ENCODE peak calls at places on chromosome 4, in ten cellular contexts. One of them, this sample, is unnamed.

GRCh38 chr4:119037709-119038463 is 97.7 kb upstream of the MYOZ2 start:
- DNase-seq in hypothalamus: no peak
- DNase-seq in activated naive CD4-positive, alpha-beta T cell treated with anti-CD3 and anti-CD28 coated beads, Interleukin-2, amount 10 ng/mL, durations not matched to agents 7 days and 5 days: no peak
- DNase-seq in CD8-positive, alpha-beta T cell: no peak
- DNase-seq in K562: no peak
- DNase-seq in amniotic epithelial cell: peak
- DNase-seq in NCI-H510A treated with DMSO at 0.1 percent for 48 hours: no peak
- DNase-seq in prostate gland: no peak
- DNase-seq in H7: no peak
- DNase-seq in ovary: no peak
- DNase-seq in this sample: no peak

GRCh38 chr4:158850800-158851644 is 82.2 kb downstream of the FNIP2 start:
- DNase-seq in hypothalamus: no peak
- DNase-seq in activated naive CD4-positive, alpha-beta T cell treated with anti-CD3 and anti-CD28 coated beads, Interleukin-2, amount 10 ng/mL, durations not matched to agents 7 days and 5 days: no peak
- DNase-seq in CD8-positive, alpha-beta T cell: no peak
- DNase-seq in K562: peak
- DNase-seq in amniotic epithelial cell: peak
- DNase-seq in NCI-H510A treated with DMSO at 0.1 percent for 48 hours: peak
- DNase-seq in prostate gland: peak
- DNase-seq in H7: peak
- DNase-seq in ovary: no peak
- DNase-seq in this sample: peak

GRCh38 chr4:95007998-95008397 is 250.2 kb downstream of the BMPR1B start:
- DNase-seq in hypothalamus: no peak
- DNase-seq in activated naive CD4-positive, alpha-beta T cell treated with anti-CD3 and anti-CD28 coated beads, Interleukin-2, amount 10 ng/mL, durations not matched to agents 7 days and 5 days: no peak
- DNase-seq in CD8-positive, alpha-beta T cell: no peak
- DNase-seq in K562: no peak
- DNase-seq in amniotic epithelial cell: no peak
- DNase-seq in NCI-H510A treated with DMSO at 0.1 percent for 48 hours: no peak
- DNase-seq in prostate gland: no peak
- DNase-seq in H7: no peak
- DNase-seq in ovary: no peak
- DNase-seq in this sample: no peak

GRCh38 chr4:138028923-138029322 is 213.2 kb downstream of the SLC7A11 start:
- DNase-seq in hypothalamus: no peak
- DNase-seq in activated naive CD4-positive, alpha-beta T cell treated with anti-CD3 and anti-CD28 coated beads, Interleukin-2, amount 10 ng/mL, durations not matched to agents 7 days and 5 days: no peak
- DNase-seq in CD8-positive, alpha-beta T cell: no peak
- DNase-seq in K562: no peak
- DNase-seq in amniotic epithelial cell: no peak
- DNase-seq in NCI-H510A treated with DMSO at 0.1 percent for 48 hours: no peak
- DNase-seq in prostate gland: no peak
- DNase-seq in H7: no peak
- DNase-seq in ovary: no peak
- DNase-seq in this sample: no peak

GRCh38 chr4:95599777-95600436 is 51.1 kb upstream of the UNC5C start:
- DNase-seq in hypothalamus: no peak
- DNase-seq in activated naive CD4-positive, alpha-beta T cell treated with anti-CD3 and anti-CD28 coated beads, Interleukin-2, amount 10 ng/mL, durations not matched to agents 7 days and 5 days: no peak
- DNase-seq in CD8-positive, alpha-beta T cell: no peak
- DNase-seq in K562: no peak
- DNase-seq in amniotic epithelial cell: no peak
- DNase-seq in NCI-H510A treated with DMSO at 0.1 percent for 48 hours: no peak
- DNase-seq in prostate gland: no peak
- DNase-seq in H7: no peak
- DNase-seq in ovary: no peak
- DNase-seq in this sample: no peak

GRCh38 chr4:8835521-8836365 is 35.9 kb downstream of the HMX1 start:
- DNase-seq in hypothalamus: no peak
- DNase-seq in activated naive CD4-positive, alpha-beta T cell treated with anti-CD3 and anti-CD28 coated beads, Interleukin-2, amount 10 ng/mL, durations not matched to agents 7 days and 5 days: peak
- DNase-seq in CD8-positive, alpha-beta T cell: no peak
- DNase-seq in K562: no peak
- DNase-seq in amniotic epithelial cell: no peak
- DNase-seq in NCI-H510A treated with DMSO at 0.1 percent for 48 hours: no peak
- DNase-seq in prostate gland: no peak
- DNase-seq in H7: peak
- DNase-seq in ovary: peak
- DNase-seq in this sample: no peak

GRCh38 chr4:34271479-34272355 is 1972.6 kb downstream of the ARAP2 start:
- DNase-seq in hypothalamus: no peak
- DNase-seq in activated naive CD4-positive, alpha-beta T cell treated with anti-CD3 and anti-CD28 coated beads, Interleukin-2, amount 10 ng/mL, durations not matched to agents 7 days and 5 days: no peak
- DNase-seq in CD8-positive, alpha-beta T cell: no peak
- DNase-seq in K562: no peak
- DNase-seq in amniotic epithelial cell: peak
- DNase-seq in NCI-H510A treated with DMSO at 0.1 percent for 48 hours: no peak
- DNase-seq in prostate gland: no peak
- DNase-seq in H7: no peak
- DNase-seq in ovary: no peak
- DNase-seq in this sample: no peak

GRCh38 chr4:5827108-5828004 is 65.5 kb downstream of the CRMP1 start:
- DNase-seq in hypothalamus: no peak
- DNase-seq in activated naive CD4-positive, alpha-beta T cell treated with anti-CD3 and anti-CD28 coated beads, Interleukin-2, amount 10 ng/mL, durations not matched to agents 7 days and 5 days: no peak
- DNase-seq in CD8-positive, alpha-beta T cell: no peak
- DNase-seq in K562: no peak
- DNase-seq in amniotic epithelial cell: no peak
- DNase-seq in NCI-H510A treated with DMSO at 0.1 percent for 48 hours: no peak
- DNase-seq in prostate gland: no peak
- DNase-seq in H7: no peak
- DNase-seq in ovary: no peak
- DNase-seq in this sample: no peak

GRCh38 chr4:95108883-95109421 is 351.2 kb downstream of the BMPR1B start:
- DNase-seq in hypothalamus: no peak
- DNase-seq in activated naive CD4-positive, alpha-beta T cell treated with anti-CD3 and anti-CD28 coated beads, Interleukin-2, amount 10 ng/mL, durations not matched to agents 7 days and 5 days: no peak
- DNase-seq in CD8-positive, alpha-beta T cell: no peak
- DNase-seq in K562: no peak
- DNase-seq in amniotic epithelial cell: peak
- DNase-seq in NCI-H510A treated with DMSO at 0.1 percent for 48 hours: no peak
- DNase-seq in prostate gland: no peak
- DNase-seq in H7: no peak
- DNase-seq in ovary: no peak
- DNase-seq in this sample: no peak

GRCh38 chr4:2036327-2036726 is 22.8 kb upstream of the NAT8L start:
- DNase-seq in hypothalamus: no peak
- DNase-seq in activated naive CD4-positive, alpha-beta T cell treated with anti-CD3 and anti-CD28 coated beads, Interleukin-2, amount 10 ng/mL, durations not matched to agents 7 days and 5 days: no peak
- DNase-seq in CD8-positive, alpha-beta T cell: no peak
- DNase-seq in K562: no peak
- DNase-seq in amniotic epithelial cell: no peak
- DNase-seq in NCI-H510A treated with DMSO at 0.1 percent for 48 hours: no peak
- DNase-seq in prostate gland: no peak
- DNase-seq in H7: no peak
- DNase-seq in ovary: no peak
- DNase-seq in this sample: no peak

GRCh38 chr4:117324851-117325491 is 239.6 kb upstream of the TRAM1L1 start:
- DNase-seq in hypothalamus: no peak
- DNase-seq in activated naive CD4-positive, alpha-beta T cell treated with anti-CD3 and anti-CD28 coated beads, Interleukin-2, amount 10 ng/mL, durations not matched to agents 7 days and 5 days: no peak
- DNase-seq in CD8-positive, alpha-beta T cell: no peak
- DNase-seq in K562: no peak
- DNase-seq in amniotic epithelial cell: peak
- DNase-seq in NCI-H510A treated with DMSO at 0.1 percent for 48 hours: no peak
- DNase-seq in prostate gland: no peak
- DNase-seq in H7: no peak
- DNase-seq in ovary: no peak
- DNase-seq in this sample: no peak

GRCh38 chr4:56468097-56468422 is 643 bp downstream of the SRP72 start:
- DNase-seq in hypothalamus: no peak
- DNase-seq in activated naive CD4-positive, alpha-beta T cell treated with anti-CD3 and anti-CD28 coated beads, Interleukin-2, amount 10 ng/mL, durations not matched to agents 7 days and 5 days: peak
- DNase-seq in CD8-positive, alpha-beta T cell: peak
- DNase-seq in K562: peak
- DNase-seq in amniotic epithelial cell: peak
- DNase-seq in NCI-H510A treated with DMSO at 0.1 percent for 48 hours: peak
- DNase-seq in prostate gland: peak
- DNase-seq in H7: peak
- DNase-seq in ovary: no peak
- DNase-seq in this sample: peak

GRCh38 chr4:165010991-165011390 is 20.8 kb upstream of the TRIM60 start:
- DNase-seq in hypothalamus: no peak
- DNase-seq in activated naive CD4-positive, alpha-beta T cell treated with anti-CD3 and anti-CD28 coated beads, Interleukin-2, amount 10 ng/mL, durations not matched to agents 7 days and 5 days: no peak
- DNase-seq in CD8-positive, alpha-beta T cell: no peak
- DNase-seq in K562: no peak
- DNase-seq in amniotic epithelial cell: no peak
- DNase-seq in NCI-H510A treated with DMSO at 0.1 percent for 48 hours: no peak
- DNase-seq in prostate gland: no peak
- DNase-seq in H7: no peak
- DNase-seq in ovary: no peak
- DNase-seq in this sample: no peak

GRCh38 chr4:32140636-32141035 is 1420.5 kb downstream of the PCDH7 start:
- DNase-seq in hypothalamus: no peak
- DNase-seq in activated naive CD4-positive, alpha-beta T cell treated with anti-CD3 and anti-CD28 coated beads, Interleukin-2, amount 10 ng/mL, durations not matched to agents 7 days and 5 days: no peak
- DNase-seq in CD8-positive, alpha-beta T cell: no peak
- DNase-seq in K562: no peak
- DNase-seq in amniotic epithelial cell: peak
- DNase-seq in NCI-H510A treated with DMSO at 0.1 percent for 48 hours: no peak
- DNase-seq in prostate gland: no peak
- DNase-seq in H7: no peak
- DNase-seq in ovary: no peak
- DNase-seq in this sample: no peak

GRCh38 chr4:23337292-23337691 is 552.6 kb downstream of the PPARGC1A start:
- DNase-seq in hypothalamus: no peak
- DNase-seq in activated naive CD4-positive, alpha-beta T cell treated with anti-CD3 and anti-CD28 coated beads, Interleukin-2, amount 10 ng/mL, durations not matched to agents 7 days and 5 days: no peak
- DNase-seq in CD8-positive, alpha-beta T cell: no peak
- DNase-seq in K562: no peak
- DNase-seq in amniotic epithelial cell: no peak
- DNase-seq in NCI-H510A treated with DMSO at 0.1 percent for 48 hours: no peak
- DNase-seq in prostate gland: no peak
- DNase-seq in H7: no peak
- DNase-seq in ovary: no peak
- DNase-seq in this sample: no peak

GRCh38 chr4:60863442-60863841 is 336.7 kb upstream of the ADGRL3 start:
- DNase-seq in hypothalamus: no peak
- DNase-seq in activated naive CD4-positive, alpha-beta T cell treated with anti-CD3 and anti-CD28 coated beads, Interleukin-2, amount 10 ng/mL, durations not matched to agents 7 days and 5 days: no peak
- DNase-seq in CD8-positive, alpha-beta T cell: no peak
- DNase-seq in K562: no peak
- DNase-seq in amniotic epithelial cell: no peak
- DNase-seq in NCI-H510A treated with DMSO at 0.1 percent for 48 hours: no peak
- DNase-seq in prostate gland: no peak
- DNase-seq in H7: no peak
- DNase-seq in ovary: no peak
- DNase-seq in this sample: no peak

GRCh38 chr4:62644372-62644771 is 1444.2 kb downstream of the ADGRL3 start:
- DNase-seq in hypothalamus: peak
- DNase-seq in activated naive CD4-positive, alpha-beta T cell treated with anti-CD3 and anti-CD28 coated beads, Interleukin-2, amount 10 ng/mL, durations not matched to agents 7 days and 5 days: no peak
- DNase-seq in CD8-positive, alpha-beta T cell: no peak
- DNase-seq in K562: no peak
- DNase-seq in amniotic epithelial cell: peak
- DNase-seq in NCI-H510A treated with DMSO at 0.1 percent for 48 hours: peak
- DNase-seq in prostate gland: no peak
- DNase-seq in H7: peak
- DNase-seq in ovary: no peak
- DNase-seq in this sample: no peak

GRCh38 chr4:167196386-167196785 is 37.9 kb downstream of the SPOCK3 start:
- DNase-seq in hypothalamus: no peak
- DNase-seq in activated naive CD4-positive, alpha-beta T cell treated with anti-CD3 and anti-CD28 coated beads, Interleukin-2, amount 10 ng/mL, durations not matched to agents 7 days and 5 days: no peak
- DNase-seq in CD8-positive, alpha-beta T cell: no peak
- DNase-seq in K562: no peak
- DNase-seq in amniotic epithelial cell: no peak
- DNase-seq in NCI-H510A treated with DMSO at 0.1 percent for 48 hours: no peak
- DNase-seq in prostate gland: no peak
- DNase-seq in H7: no peak
- DNase-seq in ovary: no peak
- DNase-seq in this sample: no peak

GRCh38 chr4:5955201-5955821 is 62.4 kb upstream of the CRMP1 start:
- DNase-seq in hypothalamus: no peak
- DNase-seq in activated naive CD4-positive, alpha-beta T cell treated with anti-CD3 and anti-CD28 coated beads, Interleukin-2, amount 10 ng/mL, durations not matched to agents 7 days and 5 days: no peak
- DNase-seq in CD8-positive, alpha-beta T cell: no peak
- DNase-seq in K562: no peak
- DNase-seq in amniotic epithelial cell: no peak
- DNase-seq in NCI-H510A treated with DMSO at 0.1 percent for 48 hours: peak
- DNase-seq in prostate gland: no peak
- DNase-seq in H7: peak
- DNase-seq in ovary: no peak
- DNase-seq in this sample: no peak

GRCh38 chr4:39855909-39856512 is 121.7 kb downstream of the PDS5A start:
- DNase-seq in hypothalamus: no peak
- DNase-seq in activated naive CD4-positive, alpha-beta T cell treated with anti-CD3 and anti-CD28 coated beads, Interleukin-2, amount 10 ng/mL, durations not matched to agents 7 days and 5 days: no peak
- DNase-seq in CD8-positive, alpha-beta T cell: no peak
- DNase-seq in K562: peak
- DNase-seq in amniotic epithelial cell: peak
- DNase-seq in NCI-H510A treated with DMSO at 0.1 percent for 48 hours: no peak
- DNase-seq in prostate gland: no peak
- DNase-seq in H7: no peak
- DNase-seq in ovary: no peak
- DNase-seq in this sample: no peak

GRCh38 chr4:113678651-113679050 is 82.9 kb downstream of the CAMK2D start:
- DNase-seq in hypothalamus: no peak
- DNase-seq in activated naive CD4-positive, alpha-beta T cell treated with anti-CD3 and anti-CD28 coated beads, Interleukin-2, amount 10 ng/mL, durations not matched to agents 7 days and 5 days: no peak
- DNase-seq in CD8-positive, alpha-beta T cell: no peak
- DNase-seq in K562: no peak
- DNase-seq in amniotic epithelial cell: peak
- DNase-seq in NCI-H510A treated with DMSO at 0.1 percent for 48 hours: no peak
- DNase-seq in prostate gland: no peak
- DNase-seq in H7: no peak
- DNase-seq in ovary: no peak
- DNase-seq in this sample: no peak

GRCh38 chr4:139950568-139950967 is 203.4 kb downstream of the MAML3 start:
- DNase-seq in hypothalamus: no peak
- DNase-seq in activated naive CD4-positive, alpha-beta T cell treated with anti-CD3 and anti-CD28 coated beads, Interleukin-2, amount 10 ng/mL, durations not matched to agents 7 days and 5 days: peak
- DNase-seq in CD8-positive, alpha-beta T cell: no peak
- DNase-seq in K562: no peak
- DNase-seq in amniotic epithelial cell: peak
- DNase-seq in NCI-H510A treated with DMSO at 0.1 percent for 48 hours: no peak
- DNase-seq in prostate gland: no peak
- DNase-seq in H7: no peak
- DNase-seq in ovary: no peak
- DNase-seq in this sample: no peak

GRCh38 chr4:113398441-113399143 is 349.1 kb downstream of the ANK2 start:
- DNase-seq in hypothalamus: no peak
- DNase-seq in activated naive CD4-positive, alpha-beta T cell treated with anti-CD3 and anti-CD28 coated beads, Interleukin-2, amount 10 ng/mL, durations not matched to agents 7 days and 5 days: no peak
- DNase-seq in CD8-positive, alpha-beta T cell: no peak
- DNase-seq in K562: no peak
- DNase-seq in amniotic epithelial cell: no peak
- DNase-seq in NCI-H510A treated with DMSO at 0.1 percent for 48 hours: no peak
- DNase-seq in prostate gland: no peak
- DNase-seq in H7: no peak
- DNase-seq in ovary: no peak
- DNase-seq in this sample: no peak

GRCh38 chr4:169640261-169640880 is 20.0 kb downstream of the CLCN3 start:
- DNase-seq in hypothalamus: no peak
- DNase-seq in activated naive CD4-positive, alpha-beta T cell treated with anti-CD3 and anti-CD28 coated beads, Interleukin-2, amount 10 ng/mL, durations not matched to agents 7 days and 5 days: no peak
- DNase-seq in CD8-positive, alpha-beta T cell: no peak
- DNase-seq in K562: no peak
- DNase-seq in amniotic epithelial cell: peak
- DNase-seq in NCI-H510A treated with DMSO at 0.1 percent for 48 hours: no peak
- DNase-seq in prostate gland: no peak
- DNase-seq in H7: no peak
- DNase-seq in ovary: no peak
- DNase-seq in this sample: no peak

GRCh38 chr4:26144526-26145167 is 176.2 kb upstream of the RBPJ start:
- DNase-seq in hypothalamus: no peak
- DNase-seq in activated naive CD4-positive, alpha-beta T cell treated with anti-CD3 and anti-CD28 coated beads, Interleukin-2, amount 10 ng/mL, durations not matched to agents 7 days and 5 days: no peak
- DNase-seq in CD8-positive, alpha-beta T cell: no peak
- DNase-seq in K562: no peak
- DNase-seq in amniotic epithelial cell: no peak
- DNase-seq in NCI-H510A treated with DMSO at 0.1 percent for 48 hours: no peak
- DNase-seq in prostate gland: no peak
- DNase-seq in H7: no peak
- DNase-seq in ovary: no peak
- DNase-seq in this sample: no peak

GRCh38 chr4:72997409-72997808 is 72.1 kb downstream of the COX18 start:
- DNase-seq in hypothalamus: no peak
- DNase-seq in activated naive CD4-positive, alpha-beta T cell treated with anti-CD3 and anti-CD28 coated beads, Interleukin-2, amount 10 ng/mL, durations not matched to agents 7 days and 5 days: no peak
- DNase-seq in CD8-positive, alpha-beta T cell: no peak
- DNase-seq in K562: no peak
- DNase-seq in amniotic epithelial cell: peak
- DNase-seq in NCI-H510A treated with DMSO at 0.1 percent for 48 hours: no peak
- DNase-seq in prostate gland: no peak
- DNase-seq in H7: no peak
- DNase-seq in ovary: no peak
- DNase-seq in this sample: no peak

GRCh38 chr4:84965558-84966381 is 720 bp downstream of the WDFY3 start:
- DNase-seq in hypothalamus: peak
- DNase-seq in activated naive CD4-positive, alpha-beta T cell treated with anti-CD3 and anti-CD28 coated beads, Interleukin-2, amount 10 ng/mL, durations not matched to agents 7 days and 5 days: no peak
- DNase-seq in CD8-positive, alpha-beta T cell: no peak
- DNase-seq in K562: peak
- DNase-seq in amniotic epithelial cell: peak
- DNase-seq in NCI-H510A treated with DMSO at 0.1 percent for 48 hours: peak
- DNase-seq in prostate gland: peak
- DNase-seq in H7: peak
- DNase-seq in ovary: peak
- DNase-seq in this sample: peak

GRCh38 chr4:148444296-148445070 is 2.3 kb upstream of the NR3C2 start:
- DNase-seq in hypothalamus: peak
- DNase-seq in activated naive CD4-positive, alpha-beta T cell treated with anti-CD3 and anti-CD28 coated beads, Interleukin-2, amount 10 ng/mL, durations not matched to agents 7 days and 5 days: peak
- DNase-seq in CD8-positive, alpha-beta T cell: peak
- DNase-seq in K562: peak
- DNase-seq in amniotic epithelial cell: no peak
- DNase-seq in NCI-H510A treated with DMSO at 0.1 percent for 48 hours: no peak
- DNase-seq in prostate gland: peak
- DNase-seq in H7: peak
- DNase-seq in ovary: peak
- DNase-seq in this sample: peak

This sample was measured in putamen.